ENCODE peak calls at places on chromosome 14, in ten cellular contexts. A is AG04449; I is activated T-helper 1 cell treated with anti-CD3 and anti-CD28 coated beads, Interleukin-2, amount 50 U/mL, for 16 hours; B is cerebellar cortex; R is RPMI7951; M is small intestine; Y is NCI-H345; N is progenitor cell of endocrine pancreas; H is HT-29; K is NCI-H460. X is an unnamed sample.

GRCh38 chr14:86129426-86129825 is 599.5 kb downstream of the FLRT2 start:
- DNase-seq in A (no peak), I (no peak), B (no peak), R (no peak), M (no peak), Y (no peak), N (no peak), H (no peak), K (no peak), X (no peak)

GRCh38 chr14:68089146-68089715 is 269.7 kb downstream of the RAD51B start:
- DNase-seq in A (no peak), I (no peak), B (peak; percentile 77), R (peak; percentile 87), M (no peak), Y (peak; percentile 95), N (no peak), H (no peak), K (no peak), X (no peak)

GRCh38 chr14:98345186-98345585 is 926.8 kb downstream of the BCL11B start:
- DNase-seq in A (no peak), I (no peak), B (no peak), R (peak; percentile 4), M (no peak), Y (no peak), N (no peak), H (no peak), K (no peak), X (no peak)

GRCh38 chr14:51228890-51229289 is 11.2 kb upstream of the TMX1 start:
- DNase-seq in A (no peak), I (no peak), B (no peak), R (peak; percentile 57), M (no peak), Y (no peak), N (no peak), H (no peak), K (no peak), X (peak; percentile 40)

GRCh38 chr14:90827919-90828610 is 11.8 kb upstream of the TTC7B start:
- DNase-seq in A (no peak), I (peak; percentile 77), B (peak; percentile 95), R (peak; percentile 86), M (peak; percentile 90), Y (peak; percentile 95), N (peak; percentile 84), H (peak; percentile 67), K (peak; percentile 88), X (peak; percentile 80)

GRCh38 chr14:103675957-103676356 is 39.3 kb downstream of the XRCC3 start:
- DNase-seq in A (no peak), I (no peak), B (no peak), R (no peak), M (no peak), Y (no peak), N (no peak), H (no peak), K (no peak), X (no peak)

GRCh38 chr14:51716610-51717009 is 64.9 kb downstream of the FRMD6 start:
- DNase-seq in A (no peak), I (no peak), B (no peak), R (peak; percentile 27), M (no peak), Y (no peak), N (no peak), H (no peak), K (no peak), X (no peak)

GRCh38 chr14:61662437-61663311 is 32.6 kb upstream of the HIF1A start:
- DNase-seq in A (no peak), I (no peak), B (no peak), R (peak; percentile 99), M (peak; percentile 58), Y (no peak), N (no peak), H (peak; percentile 22), K (peak; percentile 38), X (no peak)

GRCh38 chr14:102772781-102773570 is 4.3 kb upstream of the TRAF3 start:
- DNase-seq in A (no peak), I (no peak), B (no peak), R (peak; percentile 24), M (no peak), Y (no peak), N (no peak), H (no peak), K (no peak), X (no peak)

GRCh38 chr14:100524233-100524932 is 62.8 kb downstream of the BEGAIN start:
- DNase-seq in A (no peak), I (peak; percentile 1), B (no peak), R (no peak), M (no peak), Y (no peak), N (no peak), H (no peak), K (no peak), X (no peak)

GRCh38 chr14:101737414-101738367 is 23.8 kb upstream of the PPP2R5C start:
- DNase-seq in A (no peak), I (no peak), B (no peak), R (no peak), M (no peak), Y (no peak), N (no peak), H (no peak), K (no peak), X (no peak)

GRCh38 chr14:94761348-94761998 is 8.4 kb downstream of the GSC start:
- DNase-seq in A (no peak), I (no peak), B (no peak), R (no peak), M (no peak), Y (no peak), N (no peak), H (no peak), K (no peak), X (no peak)

GRCh38 chr14:36518031-36518585 is 1.9 kb downstream of the NKX2-1 start:
- DNase-seq in A (no peak), I (no peak), B (no peak), R (no peak), M (no peak), Y (peak; percentile 36), N (no peak), H (no peak), K (no peak), X (no peak)

GRCh38 chr14:35406811-35407630 is 2.5 kb upstream of the NFKBIA start:
- DNase-seq in A (no peak), I (no peak), B (peak; percentile 87), R (peak; percentile 69), M (peak; percentile 77), Y (peak; percentile 75), N (no peak), H (peak; percentile 60), K (peak; percentile 73), X (peak; percentile 49)

GRCh38 chr14:104143521-104144452 is 5.4 kb downstream of the KIF26A start:
- DNase-seq in A (no peak), I (no peak), B (no peak), R (no peak), M (no peak), Y (no peak), N (no peak), H (no peak), K (no peak), X (no peak)

GRCh38 chr14:38145142-38145541 is 62.6 kb upstream of the SSTR1 start:
- DNase-seq in A (no peak), I (no peak), B (no peak), R (no peak), M (no peak), Y (no peak), N (no peak), H (no peak), K (no peak), X (no peak)

GRCh38 chr14:34081126-34081575 is 130.3 kb upstream of the EGLN3 start:
- DNase-seq in A (no peak), I (no peak), B (peak; percentile 28), R (peak; percentile 60), M (no peak), Y (no peak), N (no peak), H (no peak), K (no peak), X (no peak)

GRCh38 chr14:94124582-94125377 is 4.6 kb downstream of the IFI27L2 start:
- DNase-seq in A (no peak), I (no peak), B (no peak), R (no peak), M (no peak), Y (no peak), N (no peak), H (no peak), K (no peak), X (no peak)

GRCh38 chr14:74402264-74403251 is 23.5 kb downstream of the SYNDIG1L start:
- DNase-seq in A (no peak), I (no peak), B (no peak), R (no peak), M (no peak), Y (no peak), N (no peak), H (no peak), K (no peak), X (no peak)

GRCh38 chr14:37413504-37414003 is 181.5 kb downstream of the FOXA1 start:
- DNase-seq in A (no peak), I (no peak), B (no peak), R (no peak), M (no peak), Y (no peak), N (no peak), H (no peak), K (no peak), X (no peak)